ENCODE peak calls at places on chromosomes 4 and X, in nine cellular contexts. M is AG09309, V is fibroblast of lung, N is NCI-H2107, X is Peyer's patch, Z is AG08396, A is nucleus accumbens, Y is T-helper 1 cell, T is astrocyte of the spinal cord. D is an unnamed sample.

GRCh38 chrX:38514014-38514854 is 47.1 kb upstream of the TSPAN7 start:
- DNase-seq in M (no peak), V (no peak), N (peak), X (no peak), Z (no peak), A (no peak), Y (no peak), T (no peak), D (no peak)

GRCh38 chr4:74968456-74969164 is 35.7 kb downstream of the PARM1 start:
- DNase-seq in M (no peak), V (no peak), N (no peak), X (no peak), Z (no peak), A (no peak), Y (no peak), T (no peak), D (no peak)

GRCh38 chr4:7302781-7303180 is 110.4 kb downstream of the SORCS2 start:
- DNase-seq in M (no peak), V (no peak), N (no peak), X (no peak), Z (no peak), A (no peak), Y (no peak), T (no peak), D (no peak)

GRCh38 chr4:16843831-16844508 is 54.5 kb downstream of the LDB2 start:
- DNase-seq in M (peak), V (peak), N (no peak), X (no peak), Z (peak), A (no peak), Y (no peak), T (peak), D (peak)

GRCh38 chr4:137685357-137685756 is 153.1 kb upstream of the PCDH18 start:
- DNase-seq in M (peak), V (peak), N (no peak), X (no peak), Z (no peak), A (no peak), Y (no peak), T (peak), D (peak)

GRCh38 chrX:68929332-68930150 is 100.7 kb downstream of the EFNB1 start:
- DNase-seq in M (no peak), V (peak), N (no peak), X (no peak), Z (peak), A (no peak), Y (no peak), T (peak), D (peak)

GRCh38 chr4:186342582-186342981 is 76.6 kb downstream of the F11 start:
- DNase-seq in M (no peak), V (no peak), N (no peak), X (no peak), Z (no peak), A (no peak), Y (no peak), T (no peak), D (no peak)

GRCh38 chr4:87270825-87271224 is 50.4 kb upstream of the KLHL8 start:
- DNase-seq in M (no peak), V (no peak), N (no peak), X (no peak), Z (no peak), A (no peak), Y (no peak), T (no peak), D (no peak)

GRCh38 chr4:36921474-36922220 is 322.9 kb upstream of the NWD2 start:
- DNase-seq in M (no peak), V (no peak), N (no peak), X (no peak), Z (no peak), A (no peak), Y (no peak), T (no peak), D (no peak)

GRCh38 chr4:105150511-105150910 is 3.8 kb downstream of the TET2 start:
- DNase-seq in M (no peak), V (peak), N (no peak), X (no peak), Z (no peak), A (no peak), Y (no peak), T (peak), D (no peak)

GRCh38 chr4:63578383-63578782 is 830.9 kb downstream of the TECRL start:
- DNase-seq in M (no peak), V (no peak), N (no peak), X (no peak), Z (no peak), A (no peak), Y (no peak), T (no peak), D (no peak)

GRCh38 chrX:68532828-68533227 is 34.0 kb downstream of the YIPF6 start:
- DNase-seq in M (no peak), V (peak), N (no peak), X (no peak), Z (no peak), A (no peak), Y (no peak), T (no peak), D (no peak)

GRCh38 chr4:56130609-56131150 is 181.9 kb downstream of the CEP135 start:
- DNase-seq in M (no peak), V (no peak), N (no peak), X (no peak), Z (no peak), A (no peak), Y (no peak), T (peak), D (no peak)

GRCh38 chr4:1868293-1868692 is 2.9 kb upstream of the NSD2 start:
- DNase-seq in M (no peak), V (no peak), N (no peak), X (peak), Z (no peak), A (no peak), Y (no peak), T (no peak), D (no peak)

GRCh38 chr4:87257523-87257922 is 37.1 kb upstream of the KLHL8 start:
- DNase-seq in M (no peak), V (no peak), N (no peak), X (no peak), Z (no peak), A (no peak), Y (no peak), T (no peak), D (no peak)

GRCh38 chrX:11968470-11968869 is 169.8 kb upstream of the FRMPD4 start:
- DNase-seq in M (no peak), V (no peak), N (no peak), X (no peak), Z (no peak), A (no peak), Y (no peak), T (no peak), D (no peak)

GRCh38 chr4:8442596-8443358 is 2.2 kb downstream of the TRMT44 start:
- DNase-seq in M (no peak), V (no peak), N (no peak), X (no peak), Z (no peak), A (no peak), Y (no peak), T (no peak), D (no peak)

GRCh38 chr4:173399016-173399415 is at the start of gene SCRG1:
- DNase-seq in M (no peak), V (peak), N (no peak), X (no peak), Z (no peak), A (peak), Y (no peak), T (peak), D (no peak)

GRCh38 chr4:153005914-153006381 is 69.8 kb downstream of the FHDC1 start:
- DNase-seq in M (no peak), V (no peak), N (no peak), X (peak), Z (no peak), A (no peak), Y (no peak), T (no peak), D (no peak)

GRCh38 chr4:153156263-153156662 is 48.0 kb upstream of the TRIM2 start:
- DNase-seq in M (no peak), V (no peak), N (peak), X (no peak), Z (no peak), A (no peak), Y (no peak), T (no peak), D (no peak)

GRCh38 chr4:66814277-66814676 is 731.0 kb downstream of the CENPC start:
- DNase-seq in M (no peak), V (no peak), N (no peak), X (no peak), Z (no peak), A (no peak), Y (no peak), T (no peak), D (no peak)

GRCh38 chrX:71450433-71451106 is 82.3 kb upstream of the OGT start:
- DNase-seq in M (no peak), V (no peak), N (no peak), X (no peak), Z (no peak), A (no peak), Y (no peak), T (no peak), D (no peak)

GRCh38 chr4:16844796-16845586 is 53.5 kb downstream of the LDB2 start:
- DNase-seq in M (no peak), V (peak), N (no peak), X (no peak), Z (no peak), A (no peak), Y (no peak), T (peak), D (peak)

GRCh38 chr4:43732829-43733426 is 715.7 kb downstream of the KCTD8 start:
- DNase-seq in M (no peak), V (no peak), N (no peak), X (no peak), Z (no peak), A (no peak), Y (no peak), T (no peak), D (no peak)

GRCh38 chr4:86334020-86334750 is 25.7 kb downstream of the MAPK10 start:
- DNase-seq in M (no peak), V (peak), N (no peak), X (no peak), Z (no peak), A (no peak), Y (no peak), T (no peak), D (no peak)

GRCh38 chr4:107710493-107711459 is 9.3 kb downstream of the PAPSS1 start:
- DNase-seq in M (no peak), V (no peak), N (no peak), X (no peak), Z (no peak), A (no peak), Y (no peak), T (no peak), D (no peak)

GRCh38 chr4:158255727-158256324 is 45.5 kb downstream of the TMEM144 start:
- DNase-seq in M (peak), V (peak), N (no peak), X (no peak), Z (peak), A (no peak), Y (no peak), T (peak), D (peak)

GRCh38 chr4:1603413-1604135 is 80.5 kb downstream of the FAM53A start:
- DNase-seq in M (no peak), V (no peak), N (no peak), X (no peak), Z (no peak), A (no peak), Y (no peak), T (no peak), D (no peak)

GRCh38 chr4:95120456-95120855 is 362.7 kb downstream of the BMPR1B start:
- DNase-seq in M (no peak), V (no peak), N (no peak), X (no peak), Z (no peak), A (no peak), Y (no peak), T (no peak), D (no peak)

GRCh38 chr4:2799971-2800690 is 7.2 kb downstream of the SH3BP2 start:
- DNase-seq in M (no peak), V (no peak), N (no peak), X (peak), Z (no peak), A (no peak), Y (peak), T (no peak), D (no peak)

GRCh38 chrX:96703379-96703778 is 18.7 kb downstream of the DIAPH2 start:
- DNase-seq in M (no peak), V (no peak), N (no peak), X (no peak), Z (no peak), A (no peak), Y (no peak), T (no peak), D (no peak)

GRCh38 chr4:92501456-92501855 is 197.7 kb downstream of the GRID2 start:
- DNase-seq in M (no peak), V (no peak), N (no peak), X (no peak), Z (no peak), A (no peak), Y (no peak), T (no peak), D (no peak)

GRCh38 chr4:155758500-155759371 is at the start of gene GUCY1B1:
- DNase-seq in M (peak), V (peak), N (no peak), X (peak), Z (peak), A (peak), Y (peak), T (peak), D (peak)

GRCh38 chrX:23341452-23341851 is 6.8 kb downstream of the PTCHD1 start:
- DNase-seq in M (no peak), V (no peak), N (no peak), X (no peak), Z (no peak), A (no peak), Y (no peak), T (peak), D (no peak)

GRCh38 chr4:7095611-7096155 is 27.8 kb upstream of the GRPEL1 start:
- DNase-seq in M (no peak), V (no peak), N (no peak), X (peak), Z (no peak), A (no peak), Y (no peak), T (no peak), D (no peak)

GRCh38 chr4:64670647-64671046 is 261.4 kb upstream of the TECRL start:
- DNase-seq in M (no peak), V (no peak), N (no peak), X (no peak), Z (no peak), A (no peak), Y (no peak), T (no peak), D (no peak)

GRCh38 chr4:168551945-168552695 is 55.3 kb downstream of the PALLD start:
- DNase-seq in M (no peak), V (no peak), N (no peak), X (no peak), Z (no peak), A (no peak), Y (no peak), T (no peak), D (no peak)

GRCh38 chr4:145660064-145660463 is 19.9 kb upstream of the C4orf51 start:
- DNase-seq in M (no peak), V (no peak), N (no peak), X (no peak), Z (no peak), A (no peak), Y (no peak), T (no peak), D (no peak)

GRCh38 chr4:4564522-4564921 is 22.7 kb upstream of the STX18 start:
- DNase-seq in M (no peak), V (no peak), N (no peak), X (no peak), Z (no peak), A (no peak), Y (no peak), T (no peak), D (no peak)

GRCh38 chrX:65903750-65904149 is 136.1 kb downstream of the VSIG4 start:
- DNase-seq in M (no peak), V (no peak), N (no peak), X (no peak), Z (no peak), A (no peak), Y (no peak), T (no peak), D (no peak)

D was measured in HFF-Myc.